ENCODE peak calls at places on chromosome 6, in ten cellular contexts. N is left ventricle myocardium inferior, V is lower lobe of right lung, P is astrocyte, W is tibial nerve, I is IMR-90, D is adrenal gland, G is cardiac muscle cell, M is testis, H is suprapubic skin. B is an unnamed sample.
A peak's percentile ranks its signal among the peaks of the same experiment; 100 is the strongest.

GRCh38 chr6:42239736-42240375 is 22.2 kb upstream of the MRPS10 start:
- DNase-seq in N (no peak), V (no peak), P (peak; percentile 60), W (no peak), I (peak; percentile 53), D (no peak), G (no peak), M (no peak), H (no peak), B (no peak)

GRCh38 chr6:33297406-33297955 is 1.3 kb downstream of the RGL2 start:
- DNase-seq in N (no peak), V (peak; percentile 80), P (no peak), W (no peak), I (no peak), D (peak; percentile 70), G (no peak), M (peak; percentile 37), H (peak; percentile 83), B (no peak)

GRCh38 chr6:110378552-110378951 is 20.4 kb upstream of the METTL24 start:
- DNase-seq in N (no peak), V (no peak), P (no peak), W (no peak), I (no peak), D (no peak), G (no peak), M (no peak), H (no peak), B (no peak)

GRCh38 chr6:160426146-160426545 is 78.0 kb downstream of the SLC22A3 start:
- DNase-seq in N (no peak), V (no peak), P (peak; percentile 61), W (no peak), I (no peak), D (no peak), G (peak; percentile 83), M (no peak), H (no peak), B (no peak)

GRCh38 chr6:116047173-116047933 is 13.3 kb downstream of the FRK start:
- DNase-seq in N (no peak), V (no peak), P (no peak), W (no peak), I (peak; percentile 50), D (no peak), G (no peak), M (no peak), H (no peak), B (no peak)

GRCh38 chr6:155026366-155027045 is 31.4 kb downstream of the TIAM2 start:
- DNase-seq in N (no peak), V (no peak), P (peak; percentile 77), W (no peak), I (peak; percentile 76), D (peak; percentile 90), G (peak; percentile 81), M (no peak), H (no peak), B (no peak)

GRCh38 chr6:7692453-7692784 is 33.5 kb upstream of the BMP6 start:
- DNase-seq in N (no peak), V (no peak), P (no peak), W (no peak), I (no peak), D (no peak), G (no peak), M (no peak), H (no peak), B (no peak)

GRCh38 chr6:101150226-101150625 is 243.3 kb upstream of the GRIK2 start:
- DNase-seq in N (no peak), V (no peak), P (no peak), W (no peak), I (no peak), D (no peak), G (no peak), M (no peak), H (no peak), B (no peak)

GRCh38 chr6:118980063-118980462 is 45.1 kb upstream of the MCM9 start:
- DNase-seq in N (no peak), V (peak; percentile 66), P (no peak), W (peak; percentile 25), I (peak; percentile 31), D (peak; percentile 64), G (peak; percentile 74), M (no peak), H (no peak), B (no peak)

GRCh38 chr6:163321717-163322116 is 92.8 kb upstream of the QKI start:
- DNase-seq in N (no peak), V (no peak), P (no peak), W (no peak), I (no peak), D (no peak), G (no peak), M (no peak), H (no peak), B (no peak)

GRCh38 chr6:4224082-4224978 is 89.0 kb upstream of the ECI2 start:
- DNase-seq in N (no peak), V (no peak), P (peak; percentile 81), W (no peak), I (peak; percentile 51), D (no peak), G (peak; percentile 58), M (peak; percentile 66), H (no peak), B (no peak)

GRCh38 chr6:150253489-150253888 is 110.6 kb downstream of the PPP1R14C start:
- DNase-seq in N (no peak), V (no peak), P (no peak), W (no peak), I (no peak), D (no peak), G (no peak), M (no peak), H (no peak), B (no peak)
- H3K27ac ChIP-seq in N (no peak overlapping the region), V (no peak overlapping the region), P (no peak overlapping the region), W (no peak overlapping the region), I (no peak overlapping the region), D (no peak overlapping the region), G (no peak overlapping the region), M (no peak overlapping the region), H (no peak overlapping the region), B (no peak overlapping the region)

GRCh38 chr6:123965894-123966293 is 162.2 kb downstream of the NKAIN2 start:
- DNase-seq in N (no peak), V (no peak), P (no peak), W (no peak), I (peak; percentile 23), D (no peak), G (peak; percentile 5), M (no peak), H (no peak), B (no peak)
- TF ChIP-seq CTCF in N (peak; percentile 49), V (no peak), P (peak; percentile 38), W (peak; percentile 53), I (peak; percentile 59), D (no peak), G (no peak), M (no peak), H (no peak), B (no peak)

DNA sequence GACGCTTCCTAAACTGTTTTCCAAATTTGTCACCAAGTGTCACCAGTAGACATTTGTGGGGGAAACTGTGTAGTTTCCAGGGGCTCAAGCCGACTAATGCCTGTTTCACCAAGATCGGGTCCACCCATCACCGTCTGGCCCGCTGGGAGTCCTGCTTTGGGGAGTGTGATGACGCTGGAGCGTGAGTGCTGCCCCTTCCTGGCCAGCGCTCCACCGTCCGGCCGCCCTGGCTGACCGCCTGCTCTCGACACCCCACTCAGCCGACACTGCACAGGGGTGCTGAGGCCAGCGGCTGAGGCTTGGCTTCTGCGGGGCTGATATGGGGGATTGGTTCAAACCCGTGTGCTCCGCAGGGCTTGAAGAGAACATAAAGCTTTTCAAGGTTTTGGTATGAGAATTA is 160.1 kb downstream of the SMOC2 start:
- DNase-seq in N (no peak), V (no peak), P (no peak), W (no peak), I (no peak), D (no peak), G (no peak), M (peak; percentile 10), H (no peak), B (no peak)
- H3K9me3 ChIP-seq in N (peaks cover 4% of the 10 kb centered on the region), V (no peaks in the 10 kb centered on the region), P (peaks cover 11% of the 10 kb centered on the region), W (no peaks in the 10 kb centered on the region), I (peaks cover 47% of the 10 kb centered on the region), D (no peaks in the 10 kb centered on the region), G (no peaks in the 10 kb centered on the region), M (no peaks in the 10 kb centered on the region), H (no peaks in the 10 kb centered on the region), B (no peaks in the 10 kb centered on the region)

GRCh38 chr6:106083618-106084017 is 2.5 kb upstream of the PRDM1 start:
- DNase-seq in N (no peak), V (no peak), P (no peak), W (no peak), I (no peak), D (no peak), G (no peak), M (no peak), H (no peak), B (no peak)
- H3K27ac ChIP-seq in N (no peak overlapping the region), V (no peak overlapping the region), P (peak overlapping the region; percentile 84), W (no peak overlapping the region), I (peak overlapping the region; percentile 5), D (no peak overlapping the region), G (no peak overlapping the region), M (peak overlapping the region; percentile 24), H (no peak overlapping the region), B (no peak overlapping the region)

GRCh38 chr6:145453376-145453775 is 281.9 kb downstream of the EPM2A start:
- DNase-seq in N (no peak), V (no peak), P (no peak), W (no peak), I (no peak), D (no peak), G (peak; percentile 38), M (no peak), H (no peak), B (no peak)
- TF ChIP-seq CTCF in N (no peak), V (peak; percentile 24), P (peak; percentile 19), W (no peak), I (no peak), D (no peak), G (peak; percentile 18), M (no peak), H (no peak), B (no peak)

B was measured in CD4-positive, alpha-beta T cell.